ENCODE peak calls at places on chromosomes 7 and 10, in ten cellular contexts. L is prostate gland, R is thoracic aorta, Z is neural progenitor cell, P is ovary, H is brain microvascular endothelial cell, M is IMR-90, B is heart left ventricle, K is SK-N-SH, F is fibroblast of lung. D is an unnamed sample.
A peak's percentile ranks its signal among the peaks of the same experiment; 100 is the strongest.

GRCh38 chr10:123287594-123288247 is 133.5 kb downstream of the BUB3 start:
- DNase-seq in L (no peak), R (no peak), Z (no peak), P (no peak), H (peak; percentile 7), M (peak; percentile 2), B (no peak), K (peak; percentile 79), F (peak; percentile 99), D (no peak)

GRCh38 chr7:130140551-130141160 is 64.5 kb downstream of the TMEM209 start:
- DNase-seq in L (no peak), R (no peak), Z (no peak), P (no peak), H (no peak), M (no peak), B (no peak), K (no peak), F (no peak), D (no peak)

GRCh38 chr10:104332243-104333036 is 5.8 kb downstream of the ITPRIP start:
- DNase-seq in L (no peak), R (no peak), Z (no peak), P (peak; percentile 17), H (no peak), M (no peak), B (no peak), K (no peak), F (peak; percentile 53), D (no peak)

GRCh38 chr10:11448190-11448544 is 163.3 kb downstream of the USP6NL start:
- DNase-seq in L (no peak), R (no peak), Z (no peak), P (no peak), H (no peak), M (no peak), B (no peak), K (no peak), F (no peak), D (no peak)

GRCh38 chr10:49837096-49837495 is 75.0 kb upstream of the OGDHL start:
- DNase-seq in L (no peak), R (no peak), Z (no peak), P (no peak), H (no peak), M (peak; percentile 31), B (no peak), K (no peak), F (peak; percentile 36), D (no peak)

GRCh38 chr10:26215923-26216576 is 524 bp upstream of the GAD2 start:
- DNase-seq in L (no peak), R (no peak), Z (peak; percentile 90), P (no peak), H (no peak), M (no peak), B (peak; percentile 26), K (peak; percentile 50), F (peak; percentile 35), D (no peak)

GRCh38 chr10:127919418-127920191 is 12.7 kb downstream of the PTPRE start:
- DNase-seq in L (no peak), R (no peak), Z (no peak), P (no peak), H (peak; percentile 75), M (peak; percentile 37), B (no peak), K (peak; percentile 64), F (peak; percentile 90), D (no peak)

GRCh38 chr10:59561397-59562121 is 148.1 kb downstream of the SLC16A9 start:
- DNase-seq in L (no peak), R (no peak), Z (no peak), P (no peak), H (peak; percentile 6), M (peak; percentile 17), B (no peak), K (no peak), F (peak; percentile 76), D (no peak)

GRCh38 chr7:118104812-118105441 is 79.0 kb upstream of the LSM8 start:
- DNase-seq in L (no peak), R (no peak), Z (no peak), P (no peak), H (no peak), M (peak; percentile 40), B (no peak), K (peak; percentile 6), F (peak; percentile 24), D (no peak)

GRCh38 chr7:75969182-75969581 is 25.2 kb downstream of the TMEM120A start:
- DNase-seq in L (no peak), R (no peak), Z (no peak), P (peak; percentile 57), H (no peak), M (no peak), B (peak; percentile 60), K (peak; percentile 47), F (no peak), D (no peak)

GRCh38 chr7:106071356-106071998 is 40.6 kb downstream of the SYPL1 start:
- DNase-seq in L (peak; percentile 61), R (no peak), Z (no peak), P (no peak), H (no peak), M (no peak), B (no peak), K (peak; percentile 49), F (peak; percentile 19), D (peak; percentile 89)

GRCh38 chr10:130300608-130301025 is 164.4 kb downstream of the GLRX3 start:
- DNase-seq in L (no peak), R (no peak), Z (no peak), P (no peak), H (no peak), M (no peak), B (no peak), K (no peak), F (no peak), D (no peak)

GRCh38 chr10:26939290-26939956 is 78.7 kb upstream of the ABI1 start:
- DNase-seq in L (no peak), R (no peak), Z (no peak), P (no peak), H (no peak), M (no peak), B (no peak), K (no peak), F (no peak), D (no peak)

GRCh38 chr10:24721254-24722106 is 2.2 kb downstream of the ARHGAP21 start:
- DNase-seq in L (peak; percentile 42), R (no peak), Z (peak; percentile 54), P (no peak), H (no peak), M (peak; percentile 12), B (peak; percentile 47), K (peak; percentile 34), F (peak; percentile 35), D (peak; percentile 22)

GRCh38 chr10:26960308-26960707 is 99.5 kb upstream of the ABI1 start:
- DNase-seq in L (no peak), R (no peak), Z (no peak), P (no peak), H (no peak), M (no peak), B (no peak), K (no peak), F (peak; percentile 8), D (no peak)

GRCh38 chr10:103545771-103546281 is 52.3 kb downstream of the NEURL1 start:
- DNase-seq in L (no peak), R (no peak), Z (no peak), P (no peak), H (no peak), M (no peak), B (no peak), K (peak; percentile 1), F (no peak), D (no peak)

DNA sequence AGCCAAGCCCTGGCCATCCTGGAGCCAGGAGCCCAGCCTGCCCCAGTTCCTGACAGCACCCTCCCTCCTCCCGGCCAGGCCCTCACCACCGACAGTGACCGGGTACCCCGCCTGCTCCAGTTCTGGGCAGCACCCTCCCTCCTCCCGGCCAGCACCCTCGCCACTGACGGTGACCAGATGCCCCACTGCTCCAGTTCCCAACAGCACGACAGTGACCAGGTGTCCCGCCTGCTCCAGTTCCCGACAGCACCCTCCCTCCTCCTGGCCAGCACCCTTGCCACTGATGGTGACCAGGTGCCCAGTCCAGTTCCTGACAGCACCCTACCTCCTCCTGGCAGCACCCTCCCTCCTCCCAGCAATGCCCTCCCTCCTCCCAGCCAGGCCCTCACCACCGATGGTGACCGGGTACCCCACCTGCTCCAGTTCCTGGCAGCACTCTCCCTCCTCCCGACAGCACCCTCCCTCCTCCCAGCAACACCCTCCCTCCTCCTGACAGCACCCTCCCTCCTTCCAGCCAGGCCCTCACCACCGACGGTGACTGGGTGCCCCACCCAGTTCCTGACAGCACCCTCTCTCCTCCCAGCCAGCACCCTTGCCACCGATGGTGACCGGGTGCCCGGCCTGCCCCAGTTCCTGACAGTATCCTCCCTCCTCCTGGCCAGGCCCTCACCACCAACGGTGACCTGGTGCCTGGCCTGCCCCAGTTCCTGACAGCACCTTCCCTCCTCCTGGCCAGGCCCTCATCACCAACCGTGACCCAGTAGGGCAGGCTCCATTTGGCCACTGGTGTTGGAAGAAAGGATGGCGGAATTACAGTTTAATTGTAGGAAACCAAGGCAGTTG is 40.3 kb downstream of the VIPR2 start:
- DNase-seq in L (no peak), R (no peak), Z (no peak), P (peak; percentile 18), H (no peak), M (no peak), B (peak; percentile 87), K (peak; percentile 77), F (no peak), D (no peak)
- TF ChIP-seq CTCF in L (no peak), R (no peak), Z (no peak), P (no peak), H (no peak), M (no peak), B (no peak), K (no peak), F (no peak), D (no peak)

DNA sequence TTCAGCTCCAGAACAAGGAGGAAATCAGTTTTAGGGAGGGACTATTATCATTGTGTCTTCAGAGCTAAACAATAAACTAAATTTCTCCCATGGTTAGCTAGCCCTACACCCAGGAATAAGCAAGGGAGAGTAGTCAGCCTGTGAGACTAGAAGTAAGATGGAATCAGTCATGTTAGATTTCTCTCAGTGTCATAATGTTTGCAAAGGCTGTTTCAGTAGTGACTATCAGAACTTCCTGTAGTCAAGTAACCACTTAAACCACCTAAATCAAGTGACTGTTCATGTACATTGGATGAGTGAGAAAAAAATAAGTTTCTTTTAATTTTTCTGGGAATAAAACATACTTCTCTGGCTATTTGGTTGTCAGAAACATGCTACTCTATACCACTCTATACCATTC is 121.6 kb downstream of the KCND2 start:
- DNase-seq in L (no peak), R (no peak), Z (no peak), P (no peak), H (no peak), M (no peak), B (no peak), K (no peak), F (no peak), D (peak; percentile 34)
- H3K4me3 ChIP-seq in L (no peak overlapping the region), R (no peak overlapping the region), Z (no peak overlapping the region), P (no peak overlapping the region), H (no peak overlapping the region), M (no peak overlapping the region), B (no peak overlapping the region), K (no peak overlapping the region), F (no peak overlapping the region), D (no peak overlapping the region)

GRCh38 chr7:55148992-55149391 is 130.2 kb downstream of the EGFR start:
- DNase-seq in L (no peak), R (no peak), Z (no peak), P (no peak), H (no peak), M (peak; percentile 32), B (no peak), K (no peak), F (no peak), D (no peak)
- H3K36me3 ChIP-seq in L (no peaks in the 10 kb centered on the region), R (peaks cover 38% of the 10 kb centered on the region), Z (no peaks in the 10 kb centered on the region), P (no peaks in the 10 kb centered on the region), H (peaks cover 62% of the 10 kb centered on the region), M (peaks cover 72% of the 10 kb centered on the region), B (peaks cover 63% of the 10 kb centered on the region), K (peaks cover 71% of the 10 kb centered on the region), F (peaks cover 47% of the 10 kb centered on the region), D (no peaks in the 10 kb centered on the region)

GRCh38 chr10:71269301-71270288 is 49.5 kb upstream of the SLC29A3 start:
- DNase-seq in L (no peak), R (no peak), Z (peak; percentile 68), P (no peak), H (no peak), M (peak; percentile 49), B (peak; percentile 78), K (no peak), F (peak; percentile 59), D (no peak)
- TF ChIP-seq CTCF in L (no peak), R (no peak), Z (no peak), P (no peak), H (no peak), M (no peak), B (no peak), K (no peak), F (no peak), D (peak; percentile 13)

D was measured in GM06990.